ENCODE peak calls at places on chromosomes 16 and 17, in five cellular contexts. One of them, this sample, is unnamed.

GRCh38 chr17:13351046-13351445 is 250.7 kb downstream of the HS3ST3A1 start:
- DNase-seq in CD4-positive, CD25-positive, alpha-beta regulatory T cell: no peak
- DNase-seq in mesothelial cell of epicardium: no peak
- DNase-seq in substantia nigra: no peak
- DNase-seq in heart right ventricle: no peak
- DNase-seq in this sample: no peak

GRCh38 chr16:29977063-29977462 is 3.4 kb downstream of the TAOK2 start:
- DNase-seq in mesothelial cell of epicardium: no peak
- DNase-seq in heart right ventricle: no peak
- DNase-seq in substantia nigra: no peak
- DNase-seq in CD4-positive, CD25-positive, alpha-beta regulatory T cell: no peak
- DNase-seq in this sample: no peak

GRCh38 chr17:3796110-3796821 is 4.7 kb downstream of the ITGAE start:
- DNase-seq in CD4-positive, CD25-positive, alpha-beta regulatory T cell: peak
- DNase-seq in substantia nigra: no peak
- DNase-seq in mesothelial cell of epicardium: no peak
- DNase-seq in heart right ventricle: no peak
- DNase-seq in this sample: no peak

GRCh38 chr16:3175157-3176153 is 12.5 kb upstream of the OR1F1 start:
- DNase-seq in heart right ventricle: no peak
- DNase-seq in CD4-positive, CD25-positive, alpha-beta regulatory T cell: no peak
- DNase-seq in substantia nigra: no peak
- DNase-seq in mesothelial cell of epicardium: no peak
- DNase-seq in this sample: peak

GRCh38 chr16:5582529-5582928 is 484.9 kb upstream of the EEF2KMT start:
- DNase-seq in heart right ventricle: no peak
- DNase-seq in CD4-positive, CD25-positive, alpha-beta regulatory T cell: no peak
- DNase-seq in substantia nigra: no peak
- DNase-seq in mesothelial cell of epicardium: no peak
- DNase-seq in this sample: no peak

GRCh38 chr17:82849076-82849945 is 9.5 kb upstream of the ZNF750 start:
- DNase-seq in CD4-positive, CD25-positive, alpha-beta regulatory T cell: no peak
- DNase-seq in mesothelial cell of epicardium: no peak
- DNase-seq in heart right ventricle: no peak
- DNase-seq in substantia nigra: no peak
- DNase-seq in this sample: no peak

GRCh38 chr16:12796498-12796897 is 7.2 kb downstream of the CPPED1 start:
- DNase-seq in substantia nigra: no peak
- DNase-seq in mesothelial cell of epicardium: no peak
- DNase-seq in CD4-positive, CD25-positive, alpha-beta regulatory T cell: no peak
- DNase-seq in heart right ventricle: no peak
- DNase-seq in this sample: no peak

GRCh38 chr17:80348551-80349436 is 66.2 kb upstream of the ENDOV start:
- DNase-seq in CD4-positive, CD25-positive, alpha-beta regulatory T cell: no peak
- DNase-seq in substantia nigra: no peak
- DNase-seq in heart right ventricle: no peak
- DNase-seq in mesothelial cell of epicardium: no peak
- DNase-seq in this sample: no peak

GRCh38 chr17:81093576-81094223 is 58.7 kb downstream of the BAIAP2 start:
- DNase-seq in heart right ventricle: no peak
- DNase-seq in CD4-positive, CD25-positive, alpha-beta regulatory T cell: no peak
- DNase-seq in mesothelial cell of epicardium: no peak
- DNase-seq in substantia nigra: no peak
- DNase-seq in this sample: no peak

GRCh38 chr17:47246120-47246519 is 7.5 kb upstream of the ITGB3 start:
- DNase-seq in mesothelial cell of epicardium: no peak
- DNase-seq in CD4-positive, CD25-positive, alpha-beta regulatory T cell: no peak
- DNase-seq in substantia nigra: no peak
- DNase-seq in heart right ventricle: no peak
- DNase-seq in this sample: no peak

GRCh38 chr17:12348476-12348875 is 317.2 kb upstream of the MYOCD start:
- DNase-seq in mesothelial cell of epicardium: no peak
- DNase-seq in substantia nigra: no peak
- DNase-seq in heart right ventricle: no peak
- DNase-seq in CD4-positive, CD25-positive, alpha-beta regulatory T cell: no peak
- DNase-seq in this sample: no peak

GRCh38 chr17:1907216-1907631 is 77.4 kb downstream of the RPA1 start:
- DNase-seq in substantia nigra: no peak
- DNase-seq in CD4-positive, CD25-positive, alpha-beta regulatory T cell: no peak
- DNase-seq in heart right ventricle: no peak
- DNase-seq in mesothelial cell of epicardium: no peak
- DNase-seq in this sample: no peak

GRCh38 chr16:67703626-67704025 is 15.5 kb downstream of the GFOD2 start:
- DNase-seq in substantia nigra: no peak
- DNase-seq in mesothelial cell of epicardium: no peak
- DNase-seq in heart right ventricle: no peak
- DNase-seq in CD4-positive, CD25-positive, alpha-beta regulatory T cell: no peak
- DNase-seq in this sample: no peak

GRCh38 chr17:82272495-82273326 is 789 bp downstream of the CSNK1D start:
- DNase-seq in substantia nigra: peak
- DNase-seq in mesothelial cell of epicardium: peak
- DNase-seq in heart right ventricle: peak
- DNase-seq in CD4-positive, CD25-positive, alpha-beta regulatory T cell: peak
- DNase-seq in this sample: no peak

GRCh38 chr17:39684369-39685043 is 3.4 kb downstream of the PGAP3 start:
- DNase-seq in CD4-positive, CD25-positive, alpha-beta regulatory T cell: no peak
- DNase-seq in heart right ventricle: no peak
- DNase-seq in substantia nigra: no peak
- DNase-seq in mesothelial cell of epicardium: no peak
- DNase-seq in this sample: no peak

GRCh38 chr17:72476134-72476533 is 355.3 kb downstream of the SOX9 start:
- DNase-seq in substantia nigra: no peak
- DNase-seq in heart right ventricle: no peak
- DNase-seq in CD4-positive, CD25-positive, alpha-beta regulatory T cell: no peak
- DNase-seq in mesothelial cell of epicardium: no peak
- DNase-seq in this sample: no peak

GRCh38 chr17:73595931-73596330 is 48.3 kb downstream of the SDK2 start:
- DNase-seq in mesothelial cell of epicardium: no peak
- DNase-seq in substantia nigra: no peak
- DNase-seq in CD4-positive, CD25-positive, alpha-beta regulatory T cell: no peak
- DNase-seq in heart right ventricle: no peak
- DNase-seq in this sample: no peak

GRCh38 chr17:75693500-75694481 is 26.7 kb downstream of the SAP30BP start:
- DNase-seq in mesothelial cell of epicardium: no peak
- DNase-seq in heart right ventricle: peak
- DNase-seq in CD4-positive, CD25-positive, alpha-beta regulatory T cell: no peak
- DNase-seq in substantia nigra: peak
- DNase-seq in this sample: no peak

This sample was measured in NCI-H1930.